ENCODE peak calls at places on chromosomes 13 and 19, in four cellular contexts. E is upper lobe of right lung, I is Caco-2, Q is GM13976. U is an unnamed sample.

GRCh38 chr19:31548941-31549340 is 199.7 kb upstream of the TSHZ3 start:
- DNase-seq in E (no peak), I (no peak), Q (no peak), U (no peak)

GRCh38 chr19:21109116-21109515 is 27.1 kb downstream of the ZNF714 start:
- DNase-seq in E (no peak), I (no peak), Q (no peak), U (no peak)

GRCh38 chr19:35268546-35269424 is at the start of gene USF2:
- DNase-seq in E (peak; percentile 91), I (peak; percentile 87), Q (peak; percentile 86), U (peak; percentile 92)

GRCh38 chr13:45604892-45605291 is 10.6 kb downstream of the ERICH6B start:
- DNase-seq in E (no peak), I (no peak), Q (no peak), U (no peak)

GRCh38 chr19:33390120-33390907 is 16.8 kb downstream of the CEBPG start:
- DNase-seq in E (peak; percentile 75), I (peak; percentile 28), Q (peak; percentile 27), U (no peak)

GRCh38 chr13:29434217-29434940 is 161.1 kb downstream of the SLC7A1 start:
- DNase-seq in E (no peak), I (no peak), Q (no peak), U (no peak)

GRCh38 chr13:114311908-114312307 is 2.4 kb upstream of the CHAMP1 start:
- DNase-seq in E (no peak), I (no peak), Q (no peak), U (no peak)

GRCh38 chr19:13163609-13164364 is 13.6 kb downstream of the IER2 start:
- DNase-seq in E (peak; percentile 86), I (peak; percentile 90), Q (peak; percentile 51), U (peak; percentile 54)

GRCh38 chr13:77810430-77810829 is 108.2 kb downstream of the EDNRB start:
- DNase-seq in E (no peak), I (no peak), Q (peak; percentile 21), U (peak; percentile 15)

GRCh38 chr19:8577741-8578140 is 499 bp upstream of the MYO1F start:
- DNase-seq in E (no peak), I (no peak), Q (no peak), U (no peak)

GRCh38 chr19:32317045-32317444 is 28.4 kb upstream of the ZNF507 start:
- DNase-seq in E (no peak), I (no peak), Q (no peak), U (no peak)

GRCh38 chr19:33397536-33398360 is 24.2 kb downstream of the CEBPG start:
- DNase-seq in E (peak; percentile 54), I (peak; percentile 30), Q (no peak), U (no peak)

GRCh38 chr19:13229246-13229645 is 79.0 kb downstream of the IER2 start:
- DNase-seq in E (no peak), I (no peak), Q (no peak), U (no peak)

GRCh38 chr19:2551172-2551863 is 75.4 kb downstream of the GADD45B start:
- DNase-seq in E (no peak), I (no peak), Q (no peak), U (no peak)

GRCh38 chr13:47332149-47332548 is 435.3 kb upstream of the HTR2A start:
- DNase-seq in E (no peak), I (no peak), Q (no peak), U (no peak)

GRCh38 chr19:11247391-11247790 is 8.0 kb downstream of the ANGPTL8 start:
- DNase-seq in E (peak; percentile 67), I (no peak), Q (no peak), U (no peak)

GRCh38 chr13:100130092-100130491 is 41.2 kb downstream of the PCCA start:
- DNase-seq in E (no peak), I (no peak), Q (no peak), U (no peak)

GRCh38 chr13:113883921-113884804 is 20.3 kb upstream of the GAS6 start:
- DNase-seq in E (no peak), I (no peak), Q (no peak), U (no peak)

GRCh38 chr13:110869231-110869804 is 45.6 kb downstream of the ANKRD10 start:
- DNase-seq in E (no peak), I (no peak), Q (no peak), U (no peak)

GRCh38 chr13:26646603-26647002 is 89.1 kb downstream of the WASF3 start:
- DNase-seq in E (no peak), I (no peak), Q (no peak), U (no peak)

GRCh38 chr13:37075164-37075563 is 15.7 kb upstream of the SUPT20H start:
- DNase-seq in E (no peak), I (no peak), Q (no peak), U (no peak)

GRCh38 chr13:37076818-37077217 is 17.3 kb upstream of the SUPT20H start:
- DNase-seq in E (no peak), I (no peak), Q (no peak), U (no peak)

GRCh38 chr13:37072024-37072423 is 12.5 kb upstream of the SUPT20H start:
- DNase-seq in E (no peak), I (no peak), Q (no peak), U (no peak)

GRCh38 chr13:37070956-37071355 is 11.5 kb upstream of the SUPT20H start:
- DNase-seq in E (no peak), I (no peak), Q (no peak), U (no peak)

GRCh38 chr13:37074703-37075102 is 15.2 kb upstream of the SUPT20H start:
- DNase-seq in E (no peak), I (no peak), Q (no peak), U (no peak)
- TF ChIP-seq CTCF in E (peak; percentile 58), I (no peak), Q (no peak), U (peak; percentile 35)

GRCh38 chr19:45443462-45444317 is 20.0 kb upstream of the ERCC1 start:
- DNase-seq in E (peak; percentile 98), I (peak; percentile 98), Q (peak; percentile 73), U (peak; percentile 71)
- TF ChIP-seq CTCF in E (no peak), I (no peak), Q (no peak), U (no peak)

GRCh38 chr19:46297700-46298476 is 1.0 kb downstream of the HIF3A start:
- DNase-seq in E (peak; percentile 82), I (no peak), Q (no peak), U (no peak)
- TF ChIP-seq CTCF in E (peak; percentile 41), I (no peak), Q (no peak), U (no peak)

GRCh38 chr13:98541701-98542203 is 35.2 kb downstream of the STK24 start:
- DNase-seq in E (no peak), I (no peak), Q (no peak), U (no peak)
- TF ChIP-seq CTCF in E (no peak), I (peak; percentile 3), Q (no peak), U (no peak)

DNA sequence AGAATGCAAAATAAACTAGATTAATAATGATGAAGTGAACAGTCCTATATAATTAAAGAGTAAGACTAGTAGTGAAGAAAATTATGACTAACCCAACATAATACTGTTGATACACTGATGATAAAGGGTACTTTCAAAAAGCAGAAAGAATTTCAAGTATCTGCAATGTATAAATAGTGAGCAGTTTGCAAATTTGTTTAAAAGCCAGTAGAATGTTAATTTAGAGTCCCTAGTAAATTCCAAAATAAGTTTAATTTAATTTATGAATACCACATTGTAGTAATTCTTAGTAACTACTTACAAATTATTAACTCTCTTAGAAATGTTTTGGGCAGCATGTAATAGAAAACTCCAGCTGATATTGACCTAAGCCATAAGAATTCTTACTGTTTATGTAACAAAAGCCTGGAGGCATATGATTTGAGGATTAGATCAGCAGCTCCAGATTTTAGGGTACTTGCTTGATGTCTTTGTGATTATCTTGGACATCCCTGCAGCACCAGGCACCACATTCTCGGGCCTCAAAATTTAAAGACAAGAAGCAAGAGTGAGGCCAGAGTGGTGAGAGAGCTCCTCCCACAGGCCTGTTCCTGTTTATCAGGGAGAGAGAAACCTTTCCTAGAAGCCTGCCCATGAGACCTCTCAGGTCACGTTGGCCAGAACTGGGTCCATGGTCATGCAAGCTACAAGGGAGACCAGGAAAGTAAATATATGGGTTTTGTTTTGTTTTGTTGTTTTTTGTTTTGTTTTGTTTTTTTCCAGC is 67.6 kb upstream of the TDRD3 start:
- DNase-seq in E (peak; percentile 64), I (peak; percentile 83), Q (peak; percentile 48), U (peak; percentile 35)
- TF ChIP-seq CTCF in E (peak; percentile 42), I (peak; percentile 81), Q (peak; percentile 21), U (peak; percentile 63)

GRCh38 chr13:65613004-65613403 is 1617.1 kb downstream of the PCDH9 start:
- DNase-seq in E (no peak), I (no peak), Q (no peak), U (no peak)
- TF ChIP-seq CTCF in E (no peak), I (peak; percentile 21), Q (no peak), U (peak; percentile 35)

GRCh38 chr13:38582133-38582532 is 104.7 kb upstream of the FREM2 start:
- DNase-seq in E (no peak), I (no peak), Q (peak; percentile 9), U (peak; percentile 7)
- TF ChIP-seq CTCF in E (peak; percentile 49), I (peak; percentile 58), Q (peak; percentile 35), U (peak; percentile 41)

U was measured in GM13977.